ENCODE peak calls at places on chromosomes 4 and X, in four cellular contexts. One of them, this sample, is unnamed.

GRCh38 chr4:16377887-16378286 is 151.6 kb upstream of the TAPT1 start:
- DNase-seq in fibroblast of lung: no peak
- DNase-seq in psoas muscle: no peak
- DNase-seq in suprapubic skin: no peak
- DNase-seq in this sample: no peak

GRCh38 chrX:15854080-15854655 is 445 bp downstream of the AP1S2 start:
- DNase-seq in fibroblast of lung: peak; percentile 2
- DNase-seq in psoas muscle: peak; percentile 80
- DNase-seq in suprapubic skin: peak; percentile 78
- DNase-seq in this sample: peak; percentile 57

GRCh38 chr4:47714269-47714668 is 123.6 kb downstream of the CORIN start:
- DNase-seq in fibroblast of lung: no peak
- DNase-seq in psoas muscle: no peak
- DNase-seq in suprapubic skin: no peak
- DNase-seq in this sample: no peak

GRCh38 chr4:25927361-25928040 is 13.5 kb downstream of the SMIM20 start:
- DNase-seq in fibroblast of lung: no peak
- DNase-seq in psoas muscle: no peak
- DNase-seq in suprapubic skin: no peak
- DNase-seq in this sample: no peak

GRCh38 chr4:108540536-108540935 is 79.8 kb upstream of the RPL34 start:
- DNase-seq in fibroblast of lung: no peak
- DNase-seq in psoas muscle: no peak
- DNase-seq in suprapubic skin: no peak
- DNase-seq in this sample: no peak

GRCh38 chr4:54998991-54999390 is 126.4 kb downstream of the KDR start:
- DNase-seq in fibroblast of lung: peak; percentile 64
- DNase-seq in psoas muscle: no peak
- DNase-seq in suprapubic skin: no peak
- DNase-seq in this sample: no peak

GRCh38 chr4:57043304-57044251 is 64.9 kb downstream of the POLR2B start:
- DNase-seq in fibroblast of lung: no peak
- DNase-seq in psoas muscle: no peak
- DNase-seq in suprapubic skin: no peak
- DNase-seq in this sample: no peak

GRCh38 chr4:85732124-85732523 is 257.2 kb downstream of the ARHGAP24 start:
- DNase-seq in fibroblast of lung: no peak
- DNase-seq in psoas muscle: no peak
- DNase-seq in suprapubic skin: no peak
- DNase-seq in this sample: no peak

GRCh38 chr4:43316813-43317212 is 424.3 kb downstream of the GRXCR1 start:
- DNase-seq in fibroblast of lung: peak; percentile 45
- DNase-seq in psoas muscle: no peak
- DNase-seq in suprapubic skin: no peak
- DNase-seq in this sample: no peak

GRCh38 chrX:133685806-133686205 is 270.5 kb upstream of the GPC4 start:
- DNase-seq in fibroblast of lung: no peak
- DNase-seq in psoas muscle: no peak
- DNase-seq in suprapubic skin: no peak
- DNase-seq in this sample: no peak

GRCh38 chr4:158809611-158810486 is 41.0 kb downstream of the FNIP2 start:
- DNase-seq in fibroblast of lung: peak; percentile 58
- DNase-seq in psoas muscle: no peak
- DNase-seq in suprapubic skin: no peak
- DNase-seq in this sample: no peak

GRCh38 chr4:2832981-2833670 is 10.5 kb upstream of the ADD1 start:
- DNase-seq in fibroblast of lung: no peak
- DNase-seq in psoas muscle: peak; percentile 30
- DNase-seq in suprapubic skin: no peak
- DNase-seq in this sample: peak; percentile 10

GRCh38 chr4:144355809-144356757 is 215.6 kb upstream of the GYPA start:
- DNase-seq in fibroblast of lung: peak; percentile 94
- DNase-seq in psoas muscle: no peak
- DNase-seq in suprapubic skin: no peak
- DNase-seq in this sample: no peak

GRCh38 chr4:143399113-143399949 is 62.7 kb downstream of the GAB1 start:
- DNase-seq in fibroblast of lung: peak; percentile 43
- DNase-seq in psoas muscle: no peak
- DNase-seq in suprapubic skin: no peak
- DNase-seq in this sample: no peak

GRCh38 chrX:129239371-129239770 is 283.9 kb downstream of the SMARCA1 start:
- DNase-seq in fibroblast of lung: no peak
- DNase-seq in psoas muscle: no peak
- DNase-seq in suprapubic skin: no peak
- DNase-seq in this sample: no peak
- H3K4me1 ChIP-seq in fibroblast of lung: no peaks in the 10 kb centered on the region
- H3K4me1 ChIP-seq in psoas muscle: no peaks in the 10 kb centered on the region
- H3K4me1 ChIP-seq in suprapubic skin: no peaks in the 10 kb centered on the region
- H3K4me1 ChIP-seq in this sample: no peaks in the 10 kb centered on the region

GRCh38 chr4:140098481-140099132 is 55.4 kb downstream of the MAML3 start:
- DNase-seq in fibroblast of lung: peak; percentile 79
- DNase-seq in psoas muscle: no peak
- DNase-seq in suprapubic skin: no peak
- DNase-seq in this sample: no peak

GRCh38 chr4:140097572-140097971 is 56.4 kb downstream of the MAML3 start:
- DNase-seq in fibroblast of lung: no peak
- DNase-seq in psoas muscle: no peak
- DNase-seq in suprapubic skin: no peak
- DNase-seq in this sample: no peak

GRCh38 chr4:140096483-140096861 is 57.5 kb downstream of the MAML3 start:
- DNase-seq in fibroblast of lung: no peak
- DNase-seq in psoas muscle: no peak
- DNase-seq in suprapubic skin: no peak
- DNase-seq in this sample: no peak

GRCh38 chr4:140095694-140096482 is 58.1 kb downstream of the MAML3 start:
- DNase-seq in fibroblast of lung: peak; percentile 97
- DNase-seq in psoas muscle: no peak
- DNase-seq in suprapubic skin: no peak
- DNase-seq in this sample: peak; percentile 33

GRCh38 chr4:140096921-140097320 is 57.1 kb downstream of the MAML3 start:
- DNase-seq in fibroblast of lung: peak; percentile 65
- DNase-seq in psoas muscle: no peak
- DNase-seq in suprapubic skin: no peak
- DNase-seq in this sample: no peak
- H3K4me1 ChIP-seq in fibroblast of lung: peaks cover 34% of the 10 kb centered on the region
- H3K4me1 ChIP-seq in psoas muscle: peaks cover 58% of the 10 kb centered on the region
- H3K4me1 ChIP-seq in suprapubic skin: peaks cover 79% of the 10 kb centered on the region
- H3K4me1 ChIP-seq in this sample: peaks cover 83% of the 10 kb centered on the region

DNA sequence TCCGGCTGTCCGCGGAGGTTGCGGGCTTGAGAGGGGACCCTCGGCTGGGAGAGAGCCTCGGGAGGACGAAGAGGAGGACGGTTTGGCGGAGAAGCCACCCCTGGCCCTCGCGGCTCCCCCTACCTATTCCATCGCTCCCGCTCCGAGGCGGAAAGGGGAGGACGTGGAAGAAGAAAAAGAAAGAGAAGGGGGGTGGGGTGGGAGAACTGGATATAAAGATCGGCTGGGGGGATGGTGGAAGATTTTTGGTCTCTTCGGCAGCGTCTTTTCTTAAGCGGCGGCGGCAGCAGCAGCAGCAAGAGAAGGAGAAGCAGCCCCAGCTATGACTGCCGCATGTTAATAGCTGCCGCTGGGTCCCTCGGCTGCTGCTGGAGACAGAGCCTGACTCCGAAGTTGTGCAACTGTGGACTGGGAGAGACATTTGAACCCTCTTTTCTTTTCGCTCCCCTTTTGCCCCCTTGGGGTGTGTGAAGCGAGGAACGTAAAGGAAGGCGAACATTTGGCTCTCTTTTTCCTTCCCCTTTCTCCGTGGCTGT is 933 bp downstream of the ADGRL3 start:
- DNase-seq in fibroblast of lung: peak; percentile 49
- DNase-seq in psoas muscle: peak; percentile 42
- DNase-seq in suprapubic skin: peak; percentile 40
- DNase-seq in this sample: peak; percentile 23
- H3K4me1 ChIP-seq in fibroblast of lung: no peaks in the 10 kb centered on the region
- H3K4me1 ChIP-seq in psoas muscle: no peaks in the 10 kb centered on the region
- H3K4me1 ChIP-seq in suprapubic skin: peaks cover 29% of the 10 kb centered on the region
- H3K4me1 ChIP-seq in this sample: peaks cover 46% of the 10 kb centered on the region

GRCh38 chrX:70172226-70172625 is 5.1 kb upstream of the DGAT2L6 start:
- DNase-seq in fibroblast of lung: peak; percentile 45
- DNase-seq in psoas muscle: no peak
- DNase-seq in suprapubic skin: no peak
- DNase-seq in this sample: no peak
- H3K4me1 ChIP-seq in fibroblast of lung: peaks cover 4% of the 10 kb centered on the region
- H3K4me1 ChIP-seq in psoas muscle: no peaks in the 10 kb centered on the region
- H3K4me1 ChIP-seq in suprapubic skin: peaks cover 4% of the 10 kb centered on the region
- H3K4me1 ChIP-seq in this sample: peaks cover 6% of the 10 kb centered on the region

DNA sequence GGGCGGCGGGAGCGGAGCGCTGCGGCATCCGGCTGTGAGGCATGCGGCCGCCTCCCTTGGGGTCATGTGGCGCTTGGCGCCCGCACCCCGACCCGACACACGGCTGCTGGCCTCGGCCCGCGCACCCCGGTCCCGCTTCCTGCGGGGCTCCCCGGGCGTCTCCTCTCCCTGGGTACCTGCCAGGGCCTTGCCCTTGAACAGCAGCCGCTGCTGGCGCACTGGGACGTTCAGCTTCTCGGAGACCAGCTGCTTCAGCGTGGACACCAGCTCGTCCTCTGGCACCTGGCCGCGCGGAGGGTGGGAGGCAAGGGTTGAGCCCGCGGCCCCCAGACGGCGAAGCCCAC is 391 bp downstream of the UBL4A start:
- DNase-seq in fibroblast of lung: no peak
- DNase-seq in psoas muscle: peak; percentile 75
- DNase-seq in suprapubic skin: peak; percentile 70
- DNase-seq in this sample: peak; percentile 43
- H3K4me1 ChIP-seq in fibroblast of lung: peaks cover 2% of the 10 kb centered on the region
- H3K4me1 ChIP-seq in psoas muscle: peaks cover 10% of the 10 kb centered on the region
- H3K4me1 ChIP-seq in suprapubic skin: peaks cover 32% of the 10 kb centered on the region
- H3K4me1 ChIP-seq in this sample: peaks cover 54% of the 10 kb centered on the region

DNA sequence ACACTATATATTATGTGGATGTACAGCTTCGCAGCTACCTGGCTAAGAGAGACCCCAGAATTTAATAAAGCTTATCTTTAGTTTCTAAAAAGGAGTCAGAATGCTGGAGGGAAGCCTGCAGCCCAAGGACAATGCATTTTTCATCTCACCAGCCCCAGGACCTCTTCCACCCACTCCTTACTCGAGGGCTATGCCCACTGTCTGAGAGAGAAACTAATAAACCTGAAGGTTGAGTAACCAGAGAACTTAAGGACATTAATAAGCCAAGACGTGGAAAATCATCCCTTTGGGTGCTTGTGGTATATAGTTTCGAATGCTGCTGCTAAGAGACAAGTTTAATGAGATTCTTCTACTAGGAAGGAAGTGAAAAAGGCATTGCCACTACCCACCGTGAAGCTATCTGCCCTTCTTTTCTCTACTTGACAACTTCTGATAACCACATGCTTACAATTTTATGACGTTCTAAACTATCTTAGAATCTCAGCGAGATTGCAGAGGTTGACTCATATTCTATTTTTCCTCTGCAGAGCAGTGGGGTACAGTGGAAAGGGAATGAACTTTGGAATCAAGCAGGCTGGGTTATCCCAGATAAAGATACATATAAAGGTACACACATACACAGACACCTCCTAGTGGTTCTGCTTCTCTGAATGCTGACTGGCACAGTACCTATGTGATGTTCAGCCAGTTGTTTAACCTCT is 3.3 kb downstream of the RELL1 start:
- DNase-seq in fibroblast of lung: no peak
- DNase-seq in psoas muscle: no peak
- DNase-seq in suprapubic skin: no peak
- DNase-seq in this sample: no peak
- H3K4me1 ChIP-seq in fibroblast of lung: peaks cover 4% of the 10 kb centered on the region
- H3K4me1 ChIP-seq in psoas muscle: peaks cover 49% of the 10 kb centered on the region
- H3K4me1 ChIP-seq in suprapubic skin: peaks cover 39% of the 10 kb centered on the region
- H3K4me1 ChIP-seq in this sample: peaks cover 72% of the 10 kb centered on the region